ENCODE peak calls at places on chromosomes 1 and 21, in eight cellular contexts. I is gastrocnemius medialis, N is ovary, B is tibial nerve, W is heart left ventricle, P is IMR-90, A is A549, R is prostate gland. V is an unnamed sample.

GRCh38 chr1:53619811-53620619 is 118.9 kb downstream of the GLIS1 start:
- DNase-seq in A (no peak), N (no peak), R (no peak), P (peak), W (no peak), B (no peak), I (no peak), V (no peak)

GRCh38 chr1:145849356-145850165 is 4.1 kb downstream of the NUDT17 start:
- DNase-seq in I (no peak), A (no peak), P (peak), W (no peak), N (no peak), B (no peak), R (no peak), V (no peak)

GRCh38 chr1:67777532-67777931 is 55.7 kb downstream of the GNG12 start:
- DNase-seq in R (no peak), W (no peak), A (no peak), I (no peak), N (no peak), B (no peak), P (no peak), V (no peak)

GRCh38 chr1:204455831-204456145 is 38.8 kb downstream of the PIK3C2B start:
- DNase-seq in I (no peak), R (no peak), P (no peak), N (no peak), B (no peak), A (no peak), W (no peak), V (no peak)

GRCh38 chr1:6803357-6803756 is 18.1 kb downstream of the CAMTA1 start:
- DNase-seq in W (no peak), A (no peak), N (no peak), R (no peak), B (no peak), P (peak), I (no peak), V (no peak)

GRCh38 chr1:36510418-36510817 is 27.7 kb upstream of the CSF3R start:
- DNase-seq in R (no peak), A (no peak), P (no peak), N (no peak), B (no peak), I (no peak), W (no peak), V (no peak)

GRCh38 chr1:63010898-63011660 is 227.1 kb downstream of the ATG4C start:
- DNase-seq in N (no peak), W (no peak), I (no peak), P (no peak), A (no peak), R (no peak), B (no peak), V (no peak)

GRCh38 chr1:223834660-223835263 is 11.0 kb downstream of the TP53BP2 start:
- DNase-seq in A (no peak), B (no peak), N (no peak), P (peak), I (no peak), W (no peak), R (no peak), V (no peak)

GRCh38 chr1:150268342-150268705 is 492 bp downstream of the APH1A start:
- DNase-seq in P (no peak), A (peak), N (peak), W (peak), I (peak), B (no peak), R (peak), V (no peak)

GRCh38 chr1:208235356-208235982 is 8.7 kb downstream of the PLXNA2 start:
- DNase-seq in P (no peak), N (no peak), A (no peak), B (no peak), R (no peak), W (no peak), I (no peak), V (no peak)

GRCh38 chr1:184597652-184598357 is 156.9 kb downstream of the EDEM3 start:
- DNase-seq in N (no peak), I (no peak), A (no peak), R (peak), W (no peak), B (no peak), P (peak), V (no peak)

GRCh38 chr1:71350805-71351204 is 270.0 kb upstream of the ZRANB2 start:
- DNase-seq in N (no peak), P (peak), W (no peak), A (no peak), B (no peak), R (no peak), I (no peak), V (no peak)

GRCh38 chr1:94783342-94784264 is 36.6 kb upstream of the SLC44A3 start:
- DNase-seq in R (peak), W (peak), I (peak), B (peak), A (no peak), N (peak), P (peak), V (no peak)

GRCh38 chr1:78038491-78038939 is 7.3 kb upstream of the GIPC2 start:
- DNase-seq in W (no peak), N (no peak), I (no peak), R (no peak), B (no peak), P (peak), A (peak), V (no peak)

GRCh38 chr1:211035821-211036380 is 98.0 kb downstream of the KCNH1 start:
- DNase-seq in P (no peak), R (no peak), A (no peak), I (no peak), W (no peak), B (no peak), N (no peak), V (no peak)

GRCh38 chr1:39688706-39689105 is 2.5 kb downstream of the HPCAL4 start:
- DNase-seq in A (no peak), W (no peak), P (no peak), N (no peak), R (no peak), B (no peak), I (no peak), V (no peak)

GRCh38 chr21:43818685-43819084 is 29.3 kb downstream of the RRP1 start:
- DNase-seq in B (no peak), P (no peak), N (no peak), I (no peak), A (no peak), W (no peak), R (no peak), V (no peak)

GRCh38 chr1:104780470-104781078 is 1030.9 kb downstream of the AMY1C start:
- DNase-seq in N (no peak), P (peak), I (no peak), B (no peak), W (no peak), R (no peak), A (peak), V (no peak)

GRCh38 chr1:11882814-11883538 is 24.2 kb upstream of the NPPB start:
- DNase-seq in W (peak), R (no peak), I (peak), N (no peak), B (no peak), A (no peak), P (no peak), V (no peak)

GRCh38 chr1:41327383-41327999 is 33.7 kb upstream of the FOXO6 start:
- DNase-seq in A (no peak), I (no peak), R (no peak), B (no peak), N (no peak), P (no peak), W (no peak), V (no peak)

GRCh38 chr1:35876988-35877387 is 6.0 kb upstream of the AGO1 start:
- DNase-seq in A (no peak), N (no peak), W (no peak), I (no peak), B (no peak), R (no peak), P (peak), V (no peak)

GRCh38 chr1:119917304-119918055 is 21.2 kb upstream of the ADAM30 start:
- DNase-seq in N (no peak), A (no peak), B (no peak), I (no peak), R (no peak), P (no peak), W (no peak), V (no peak)

GRCh38 chr1:52645261-52645660 is 12.3 kb downstream of the SHISAL2A start:
- DNase-seq in P (no peak), B (no peak), A (no peak), N (no peak), R (no peak), I (no peak), W (no peak), V (no peak)

GRCh38 chr1:161763522-161764098 is 2.5 kb upstream of the ATF6 start:
- DNase-seq in A (peak), P (no peak), I (no peak), R (no peak), W (no peak), N (no peak), B (no peak), V (no peak)

GRCh38 chr21:28699591-28700259 is 293.0 kb downstream of the LTN1 start:
- DNase-seq in B (no peak), W (no peak), N (no peak), R (peak), I (no peak), A (no peak), P (no peak), V (no peak)

GRCh38 chr1:182317489-182318180 is 74.0 kb downstream of the GLUL start:
- DNase-seq in W (no peak), I (no peak), R (peak), N (no peak), B (no peak), P (no peak), A (no peak), V (no peak)

GRCh38 chr1:232978091-232978634 is 27.8 kb downstream of the NTPCR start:
- DNase-seq in I (no peak), W (no peak), R (no peak), P (peak), N (no peak), A (no peak), B (no peak), V (no peak)

GRCh38 chr21:27513825-27514224 is 546.9 kb upstream of the ADAMTS5 start:
- DNase-seq in B (no peak), W (no peak), I (no peak), A (no peak), N (no peak), P (no peak), R (no peak), V (no peak)

GRCh38 chr21:25717491-25718139 is 17.1 kb downstream of the ATP5PF start:
- DNase-seq in I (no peak), A (peak), B (no peak), N (no peak), P (peak), R (no peak), W (peak), V (no peak)

GRCh38 chr1:154335351-154335714 is 10.0 kb downstream of the ATP8B2 start:
- DNase-seq in R (no peak), I (no peak), N (no peak), P (no peak), W (no peak), B (no peak), A (no peak), V (no peak)
- TF ChIP-seq CTCF in R (no peak), I (no peak), N (no peak), P (no peak), W (no peak), B (no peak), A (peak), V (peak)

GRCh38 chr1:202967684-202968281 is 726 bp upstream of the CYB5R1 start:
- DNase-seq in R (no peak), N (no peak), A (no peak), B (no peak), W (no peak), I (no peak), P (no peak), V (no peak)
- H3K27ac ChIP-seq in R (peak), N (peak), A (peak), B (peak), W (peak), I (peak), P (peak), V (peak)

GRCh38 chr1:158818991-158819405 is 12.2 kb upstream of the MNDA start:
- DNase-seq in A (no peak), R (no peak), B (no peak), W (no peak), N (no peak), I (no peak), P (no peak), V (no peak)

GRCh38 chr1:158814970-158815369 is 16.2 kb upstream of the MNDA start:
- DNase-seq in B (no peak), N (no peak), I (no peak), R (no peak), A (no peak), W (no peak), P (no peak), V (no peak)

GRCh38 chr1:158818560-158818959 is 12.6 kb upstream of the MNDA start:
- DNase-seq in I (no peak), R (no peak), B (no peak), A (no peak), P (no peak), N (no peak), W (no peak), V (no peak)

GRCh38 chr1:158821723-158822122 is 9.4 kb upstream of the MNDA start:
- DNase-seq in B (no peak), A (no peak), P (no peak), R (no peak), N (no peak), W (no peak), I (no peak), V (no peak)

DNA sequence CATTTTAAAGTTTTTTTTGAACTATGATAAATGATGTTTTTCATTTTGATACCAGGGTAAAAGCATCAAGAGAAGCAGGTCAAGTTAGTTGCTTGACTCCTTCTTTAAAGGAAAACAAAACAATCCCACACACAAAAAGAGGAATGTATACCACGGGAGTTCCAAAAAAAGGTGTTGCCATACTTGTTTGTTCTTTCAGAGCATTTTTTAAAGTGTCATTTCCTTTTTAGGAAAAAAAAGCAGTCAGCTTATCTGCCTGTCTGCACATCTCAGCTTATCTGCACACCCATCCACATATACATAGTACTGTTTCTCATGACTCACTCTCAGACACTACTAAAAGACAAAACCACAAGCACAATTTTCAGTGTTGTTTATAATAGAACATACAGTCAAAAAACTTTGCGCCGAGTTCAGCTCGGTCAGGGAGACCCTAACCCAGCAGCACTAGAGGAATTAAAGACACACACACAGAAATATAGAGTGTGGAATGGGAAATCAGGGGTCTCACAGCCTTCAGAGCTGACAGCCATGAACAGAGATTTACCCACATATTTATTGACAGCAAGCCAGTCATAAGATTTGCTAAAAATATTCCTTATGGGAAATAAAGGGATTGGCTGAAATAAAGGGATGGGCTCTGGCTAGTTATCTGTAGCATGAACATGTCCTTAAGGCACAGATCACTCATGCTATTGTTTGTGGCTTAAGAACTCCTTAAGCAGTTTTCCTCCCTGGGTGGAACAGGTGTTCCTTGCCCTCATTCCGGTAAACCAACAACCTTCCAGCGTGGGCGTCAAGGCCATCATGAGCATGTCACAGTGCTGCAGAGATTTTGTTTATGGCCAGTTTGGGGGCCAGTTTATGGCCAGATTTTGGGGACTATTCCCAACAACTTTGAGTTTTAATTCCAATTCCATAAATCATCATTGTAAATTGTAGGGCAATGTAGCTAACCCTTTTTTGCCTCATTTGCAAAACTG is 11.4 kb upstream of the MNDA start:
- DNase-seq in W (no peak), B (no peak), N (no peak), I (no peak), R (no peak), P (no peak), A (no peak), V (no peak)
- TF ChIP-seq POLR2A in W (no peak), B (no peak), N (no peak), I (no peak), R (no peak), P (no peak), A (no peak), V (no peak)

GRCh38 chr1:944341-945325 is 14.4 kb downstream of the NOC2L start:
- DNase-seq in A (peak), I (no peak), N (peak), B (no peak), W (peak), R (no peak), P (peak), V (no peak)

GRCh38 chr1:950268-950667 is 8.8 kb downstream of the NOC2L start:
- DNase-seq in I (no peak), W (no peak), B (no peak), N (no peak), R (no peak), P (no peak), A (no peak), V (no peak)

GRCh38 chr1:950881-951280 is 8.2 kb downstream of the NOC2L start:
- DNase-seq in W (no peak), N (no peak), R (no peak), B (no peak), I (no peak), A (no peak), P (no peak), V (no peak)

GRCh38 chr1:945910-946565 is 13.0 kb downstream of the NOC2L start:
- DNase-seq in W (no peak), I (no peak), P (no peak), R (no peak), B (no peak), N (no peak), A (no peak), V (no peak)

DNA sequence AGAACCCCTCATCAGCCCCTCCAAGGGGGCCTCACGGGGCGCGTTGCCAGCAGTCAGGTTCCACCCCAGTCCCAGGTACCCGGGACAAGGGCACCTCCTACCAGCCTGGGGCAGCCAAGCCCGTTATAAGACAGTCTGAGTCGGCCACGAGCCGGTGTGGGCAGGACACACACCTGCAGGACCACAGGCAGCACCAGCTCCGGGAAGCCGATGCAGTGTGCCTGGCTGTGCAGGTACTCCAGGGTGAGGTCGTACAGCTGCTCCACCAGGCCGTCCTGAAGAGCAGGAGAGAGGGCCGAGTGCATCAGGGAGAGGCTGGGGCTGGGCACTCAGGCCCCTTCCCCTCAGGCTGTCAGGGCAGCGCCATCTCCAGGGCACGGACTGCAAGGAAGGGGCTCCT is 11.1 kb downstream of the NOC2L start:
- DNase-seq in N (no peak), W (no peak), B (no peak), I (no peak), P (no peak), R (no peak), A (no peak), V (no peak)
- TF ChIP-seq CTCF in N (no peak), W (no peak), B (no peak), I (no peak), P (no peak), R (no peak), A (no peak), V (no peak)

V was measured in esophagus squamous epithelium.